ENCODE peak calls at places on chromosomes 4 and X, in four cellular contexts. M, A, E and R are unnamed samples.

GRCh38 chrX:105191878-105192277 is 28.6 kb downstream of the TEX13A start:
- DNase-seq in M (peak), A (peak), E (no peak), R (peak)

GRCh38 chr4:152951348-152951747 is 15.2 kb downstream of the FHDC1 start:
- DNase-seq in M (no peak), A (no peak), E (peak), R (no peak)

GRCh38 chrX:11329016-11329415 is 35.8 kb downstream of the AMELX start:
- DNase-seq in M (no peak), A (no peak), E (no peak), R (no peak)

GRCh38 chrX:108312938-108313337 is 125.3 kb downstream of the COL4A6 start:
- DNase-seq in M (no peak), A (peak), E (no peak), R (peak)

GRCh38 chr4:151753056-151753455 is 7.8 kb downstream of the GATB start:
- DNase-seq in M (no peak), A (no peak), E (no peak), R (no peak)

GRCh38 chrX:38820751-38821150 is 19.5 kb downstream of the MID1IP1 start:
- DNase-seq in M (no peak), A (no peak), E (no peak), R (no peak)

GRCh38 chr4:4752025-4752424 is 107.4 kb upstream of the MSX1 start:
- DNase-seq in M (no peak), A (no peak), E (no peak), R (no peak)

GRCh38 chrX:47628980-47629379 is 750 bp downstream of the CFP start:
- DNase-seq in M (peak), A (peak), E (no peak), R (no peak)

GRCh38 chrX:148947399-148948025 is 447.1 kb downstream of the AFF2 start:
- DNase-seq in M (no peak), A (no peak), E (no peak), R (no peak)

GRCh38 chr4:87423313-87424031 is 1.1 kb downstream of the NUDT9 start:
- DNase-seq in M (peak), A (no peak), E (no peak), R (no peak)

GRCh38 chrX:1591102-1591862 is at the start of gene AKAP17A:
- DNase-seq in M (peak), A (peak), E (peak), R (peak)

GRCh38 chrX:131801066-131801465 is 222.0 kb upstream of the STK26 start:
- DNase-seq in M (no peak), A (no peak), E (no peak), R (no peak)

GRCh38 chrX:131801911-131802310 is 221.2 kb upstream of the STK26 start:
- DNase-seq in M (no peak), A (no peak), E (no peak), R (no peak)

DNA sequence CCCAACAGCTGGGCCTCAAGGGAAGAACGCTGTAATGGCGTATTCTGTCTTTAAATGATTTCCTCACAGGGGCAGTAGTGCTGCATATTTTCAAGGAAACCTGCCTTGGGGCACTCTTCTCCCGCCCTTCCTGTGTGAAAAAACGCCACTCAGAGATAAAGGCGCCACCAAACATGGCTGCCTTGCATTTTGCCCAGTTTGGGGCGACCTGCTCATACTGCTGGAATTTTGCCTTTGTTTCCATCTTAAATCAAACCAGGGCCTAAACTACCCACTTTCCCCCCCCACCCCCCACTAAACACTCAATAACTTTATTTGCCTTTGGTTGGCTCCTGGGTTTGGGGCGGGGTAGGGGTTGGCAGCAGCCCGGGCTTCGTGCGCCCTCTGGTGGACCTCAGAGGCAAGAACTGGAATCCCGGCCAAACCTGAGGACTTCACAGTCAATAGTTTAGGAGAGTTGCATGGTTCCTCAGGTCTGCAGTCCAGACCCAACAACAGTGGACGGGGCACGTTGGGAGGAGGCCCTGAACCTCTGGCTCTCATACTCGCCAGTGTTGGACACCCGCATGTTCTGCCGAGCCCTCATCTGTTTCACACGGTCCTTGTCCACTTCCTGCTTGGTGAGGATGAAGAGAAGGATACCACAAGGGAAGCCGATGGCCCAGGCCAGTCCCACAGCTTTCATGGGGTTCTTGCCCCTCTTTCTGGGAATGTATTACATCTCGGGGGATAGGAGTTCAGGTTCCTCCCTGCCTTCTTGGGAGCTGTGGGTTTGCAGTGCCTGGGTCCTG is 220.1 kb upstream of the STK26 start:
- DNase-seq in M (peak), A (peak), E (no peak), R (peak)
- TF ChIP-seq SP1 in M (no peak), A (no peak), E (no peak), R (no peak)

GRCh38 chrX:72269671-72270251 is 7.3 kb downstream of the RPS4X start:
- DNase-seq in M (peak), A (no peak), E (no peak), R (no peak)
- TF ChIP-seq ELF4 in M (no peak), A (no peak), E (no peak), R (peak)

GRCh38 chr4:120440730-120441129 is 374.1 kb upstream of the MAD2L1 start:
- DNase-seq in M (no peak), A (no peak), E (no peak), R (no peak)
- TF ChIP-seq SP1 in M (no peak), A (no peak), E (no peak), R (no peak)

GRCh38 chr4:76192221-76192620 is 21.4 kb downstream of the SCARB2 start:
- DNase-seq in M (no peak), A (no peak), E (no peak), R (no peak)

GRCh38 chr4:76197001-76197743 is 16.5 kb downstream of the SCARB2 start:
- DNase-seq in M (no peak), A (no peak), E (no peak), R (no peak)

GRCh38 chr4:76197971-76198410 is 15.6 kb downstream of the SCARB2 start:
- DNase-seq in M (peak), A (no peak), E (no peak), R (no peak)

GRCh38 chr4:76195326-76195725 is 18.3 kb downstream of the SCARB2 start:
- DNase-seq in M (no peak), A (no peak), E (no peak), R (no peak)

GRCh38 chr4:76194325-76194724 is 19.3 kb downstream of the SCARB2 start:
- DNase-seq in M (peak), A (no peak), E (no peak), R (no peak)
- TF ChIP-seq ELF4 in M (no peak), A (no peak), E (no peak), R (no peak)

GRCh38 chr4:78766026-78766425 is 10.1 kb upstream of the BMP2K start:
- DNase-seq in M (no peak), A (no peak), E (no peak), R (no peak)
- TF ChIP-seq SP1 in M (no peak), A (no peak), E (no peak), R (no peak)

DNA sequence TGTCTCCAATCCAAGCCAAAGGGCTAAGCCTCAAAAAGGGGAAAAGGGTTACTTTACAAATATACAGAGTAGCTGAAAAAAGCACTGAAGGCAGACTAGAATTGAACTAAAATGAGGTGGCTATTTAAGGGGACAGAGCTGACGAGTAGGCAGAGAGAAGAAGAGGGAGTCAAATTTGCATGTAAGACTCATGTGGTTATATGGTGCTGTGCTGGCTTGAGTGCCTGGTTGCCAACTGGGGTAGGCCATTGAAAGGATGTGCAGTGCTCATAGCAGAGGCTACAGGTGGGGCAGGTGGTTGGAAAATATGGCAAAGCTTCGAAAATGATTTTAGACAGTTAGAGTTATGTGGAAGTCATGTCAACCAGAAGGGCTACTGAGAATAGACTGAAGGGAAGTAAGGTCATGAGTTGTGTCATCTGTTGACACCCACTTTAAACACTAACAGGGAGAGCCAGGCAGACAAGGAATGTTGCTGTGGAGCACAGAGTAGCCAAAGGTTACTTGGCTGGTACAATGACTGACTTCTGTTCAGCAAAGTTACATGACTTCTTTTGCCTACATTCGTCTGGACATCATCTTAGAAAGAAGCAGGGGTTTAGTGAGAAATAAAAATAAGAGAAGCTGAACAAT is 1210.4 kb downstream of the ADGRL3 start:
- DNase-seq in M (no peak), A (no peak), E (no peak), R (no peak)
- TF ChIP-seq ELF4 in M (no peak), A (no peak), E (no peak), R (no peak)

GRCh38 chr4:16758816-16759215 is 139.6 kb downstream of the LDB2 start:
- DNase-seq in M (no peak), A (no peak), E (no peak), R (no peak)

GRCh38 chr4:16758206-16758605 is 140.2 kb downstream of the LDB2 start:
- DNase-seq in M (no peak), A (no peak), E (no peak), R (no peak)

GRCh38 chr4:16764622-16765021 is 133.8 kb downstream of the LDB2 start:
- DNase-seq in M (peak), A (peak), E (peak), R (no peak)

GRCh38 chr4:16759781-16760459 is 138.5 kb downstream of the LDB2 start:
- DNase-seq in M (no peak), A (no peak), E (no peak), R (no peak)

GRCh38 chr4:16761031-16761430 is 137.4 kb downstream of the LDB2 start:
- DNase-seq in M (no peak), A (no peak), E (no peak), R (no peak)
- TF ChIP-seq SP1 in M (no peak), A (no peak), E (no peak), R (no peak)